ENCODE peak calls at places on chromosomes 3 and 15, in four cellular contexts. B, Y, V and Z are unnamed samples.

GRCh38 chr3:44795197-44795596 is 33.6 kb downstream of the KIF15 start:
- DNase-seq in Y (no peak), B (no peak), V (no peak), Z (no peak)

GRCh38 chr15:67690936-67691335 is 134.4 kb upstream of the SKOR1 start:
- DNase-seq in B (peak), Y (no peak), V (no peak), Z (no peak)

GRCh38 chr3:113534365-113534764 is 2.0 kb downstream of the SIDT1 start:
- DNase-seq in Y (no peak), V (no peak), B (no peak), Z (no peak)

GRCh38 chr3:194139085-194139976 is 3.4 kb downstream of the HES1 start:
- DNase-seq in B (peak), V (peak), Y (no peak), Z (peak)

GRCh38 chr3:185152433-185153169 is at the start of gene C3orf70:
- DNase-seq in V (peak), Y (no peak), B (no peak), Z (peak)

GRCh38 chr3:188706176-188706575 is 465.6 kb upstream of the TPRG1 start:
- DNase-seq in B (no peak), Y (no peak), V (no peak), Z (no peak)

GRCh38 chr3:59608356-59608755 is 558.5 kb upstream of the CFAP20DC start:
- DNase-seq in B (no peak), Y (no peak), V (no peak), Z (no peak)

GRCh38 chr3:38453075-38453913 is at the start of gene ACVR2B:
- DNase-seq in V (peak), Y (no peak), B (peak), Z (peak)

GRCh38 chr3:185308126-185308754 is 54.4 kb upstream of the EHHADH start:
- DNase-seq in B (peak), V (peak), Y (peak), Z (peak)

GRCh38 chr3:171432548-171432947 is 27.7 kb downstream of the TNIK start:
- DNase-seq in V (no peak), B (no peak), Y (no peak), Z (no peak)

GRCh38 chr3:128922804-128923459 is 43.5 kb downstream of the ACAD9 start:
- DNase-seq in V (no peak), Y (no peak), B (no peak), Z (no peak)

GRCh38 chr3:82100378-82100777 is 338.9 kb upstream of the GBE1 start:
- DNase-seq in Y (no peak), B (peak), V (no peak), Z (no peak)

GRCh38 chr3:48688737-48689075 is 3.0 kb upstream of the NCKIPSD start:
- DNase-seq in Y (no peak), V (no peak), B (no peak), Z (no peak)

GRCh38 chr3:190345878-190346277 is 23.6 kb upstream of the CLDN1 start:
- DNase-seq in Y (no peak), V (no peak), B (no peak), Z (no peak)

DNA sequence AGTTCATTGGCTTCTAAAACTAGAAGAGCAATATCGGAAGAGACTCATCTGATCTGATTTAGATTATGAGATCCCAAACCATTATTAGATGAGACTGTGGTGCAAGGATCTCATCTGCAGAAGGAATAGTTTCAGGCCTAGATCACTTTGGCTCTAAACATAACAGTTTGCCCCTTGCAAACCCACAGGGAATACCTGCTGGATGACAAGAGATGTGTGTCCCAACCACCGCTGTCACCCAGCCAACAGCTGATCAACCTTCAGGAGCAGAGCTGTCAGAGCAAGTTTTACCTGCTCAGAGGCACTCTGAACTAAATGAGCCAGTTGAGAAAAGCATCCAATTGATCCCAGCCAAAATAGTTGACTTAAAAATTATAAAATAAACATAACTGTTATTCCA is 64.0 kb upstream of the ST3GAL6 start:
- DNase-seq in V (no peak), B (no peak), Y (no peak), Z (no peak)
- TF ChIP-seq USF2 in V (no peak), B (no peak), Y (no peak), Z (no peak)

GRCh38 chr3:122183893-122184590 is 574 bp downstream of the CASR start:
- DNase-seq in B (no peak), V (no peak), Y (no peak), Z (peak)
- TF ChIP-seq ETV6 in B (no peak), V (no peak), Y (no peak), Z (no peak)

GRCh38 chr15:75178171-75178937 is 23.3 kb upstream of the C15orf39 start:
- DNase-seq in B (peak), V (peak), Y (no peak), Z (peak)
- TF ChIP-seq USF2 in B (no peak), V (no peak), Y (no peak), Z (no peak)

GRCh38 chr3:42702066-42702951 is at the start of gene HHATL:
- DNase-seq in V (peak), Y (no peak), B (no peak), Z (no peak)

GRCh38 chr3:42705039-42705767 is 2.6 kb upstream of the HHATL start:
- DNase-seq in B (no peak), Y (no peak), V (no peak), Z (no peak)

GRCh38 chr3:42702982-42703694 is 540 bp upstream of the HHATL start:
- DNase-seq in Y (no peak), V (no peak), B (no peak), Z (no peak)

GRCh38 chr3:42704136-42704841 is 1.7 kb upstream of the HHATL start:
- DNase-seq in B (no peak), Y (no peak), V (no peak), Z (no peak)

GRCh38 chr3:42703695-42704025 is 1.1 kb upstream of the HHATL start:
- DNase-seq in B (no peak), Y (no peak), V (no peak), Z (no peak)
- TF ChIP-seq ETV6 in B (no peak), Y (no peak), V (no peak), Z (no peak)

GRCh38 chr3:105647047-105647446 is 221.8 kb downstream of the CBLB start:
- DNase-seq in B (peak), Y (no peak), V (no peak), Z (no peak)
- TF ChIP-seq USF2 in B (no peak), Y (no peak), V (no peak), Z (no peak)